ENCODE peak calls at places on chromosomes 4 and X, in six cellular contexts. Y, V, A, O, G and J are unnamed samples.

GRCh38 chrX:20593836-20594235 is 327.1 kb upstream of the RPS6KA3 start:
- DNase-seq in G (no peak), O (no peak), Y (no peak), V (no peak), A (no peak), J (no peak)

GRCh38 chr4:113555868-113556267 is 205.7 kb downstream of the CAMK2D start:
- DNase-seq in O (no peak), Y (no peak), A (no peak), G (no peak), V (no peak), J (no peak)

GRCh38 chrX:27186671-27187070 is 276.5 kb downstream of the PPP4R3C start:
- DNase-seq in G (peak), V (peak), Y (peak), O (no peak), A (peak), J (peak)

GRCh38 chr4:171846232-171846631 is 33.0 kb downstream of the GALNTL6 start:
- DNase-seq in Y (peak), G (no peak), O (peak), A (peak), V (peak), J (peak)

GRCh38 chr4:12122316-12122715 is 693.6 kb upstream of the HS3ST1 start:
- DNase-seq in G (no peak), O (no peak), A (no peak), V (no peak), Y (no peak), J (no peak)

GRCh38 chr4:182862921-182863320 is 54.3 kb downstream of the DCTD start:
- DNase-seq in V (no peak), A (no peak), G (no peak), Y (no peak), O (no peak), J (no peak)

GRCh38 chr4:63528592-63528991 is 880.7 kb downstream of the TECRL start:
- DNase-seq in A (no peak), G (no peak), V (no peak), O (no peak), Y (no peak), J (no peak)

GRCh38 chr4:144202091-144202490 is 61.6 kb upstream of the GYPA start:
- DNase-seq in Y (no peak), V (no peak), A (no peak), G (no peak), O (no peak), J (no peak)

GRCh38 chrX:132592880-132593279 is 104.0 kb upstream of the MBNL3 start:
- DNase-seq in G (no peak), V (no peak), O (no peak), A (no peak), Y (peak), J (no peak)

GRCh38 chr4:27318740-27319139 is 458.1 kb downstream of the STIM2 start:
- DNase-seq in V (peak), G (peak), O (peak), A (peak), Y (peak), J (peak)

GRCh38 chr4:7985891-7986441 is 46.3 kb upstream of the AFAP1 start:
- DNase-seq in O (no peak), V (no peak), A (no peak), G (no peak), Y (peak), J (no peak)

GRCh38 chr4:38601244-38601915 is 62.6 kb upstream of the KLF3 start:
- DNase-seq in G (no peak), V (no peak), O (no peak), Y (peak), A (no peak), J (no peak)

GRCh38 chr4:133812954-133813353 is 388.6 kb downstream of the PABPC4L start:
- DNase-seq in A (no peak), O (no peak), Y (no peak), V (no peak), G (no peak), J (no peak)

GRCh38 chr4:143025111-143025704 is 159.5 kb upstream of the USP38 start:
- DNase-seq in O (no peak), G (no peak), V (peak), Y (peak), A (no peak), J (no peak)

GRCh38 chr4:41692717-41693345 is 55.7 kb downstream of the PHOX2B start:
- DNase-seq in A (peak), V (peak), O (peak), Y (peak), G (no peak), J (peak)

GRCh38 chrX:102832661-102833060 is 104.4 kb upstream of the RAB40AL start:
- DNase-seq in A (peak), O (no peak), Y (no peak), V (no peak), G (no peak), J (peak)

GRCh38 chr4:174592985-174593335 is 70.7 kb upstream of the HPGD start:
- DNase-seq in Y (no peak), G (no peak), O (no peak), V (no peak), A (no peak), J (no peak)

GRCh38 chr4:101563126-101563525 is 215.8 kb upstream of the PPP3CA start:
- DNase-seq in O (no peak), V (no peak), G (no peak), Y (no peak), A (no peak), J (no peak)

GRCh38 chrX:140360284-140360683 is 144.6 kb downstream of the SOX3 start:
- DNase-seq in Y (no peak), A (no peak), O (no peak), V (no peak), G (no peak), J (no peak)

GRCh38 chr4:150215601-150216000 is 137.4 kb downstream of the DCLK2 start:
- DNase-seq in G (no peak), O (no peak), A (no peak), V (no peak), Y (no peak), J (no peak)

GRCh38 chr4:138645289-138645688 is 370.3 kb upstream of the NOCT start:
- DNase-seq in A (no peak), V (no peak), Y (no peak), G (no peak), O (no peak), J (no peak)

DNA sequence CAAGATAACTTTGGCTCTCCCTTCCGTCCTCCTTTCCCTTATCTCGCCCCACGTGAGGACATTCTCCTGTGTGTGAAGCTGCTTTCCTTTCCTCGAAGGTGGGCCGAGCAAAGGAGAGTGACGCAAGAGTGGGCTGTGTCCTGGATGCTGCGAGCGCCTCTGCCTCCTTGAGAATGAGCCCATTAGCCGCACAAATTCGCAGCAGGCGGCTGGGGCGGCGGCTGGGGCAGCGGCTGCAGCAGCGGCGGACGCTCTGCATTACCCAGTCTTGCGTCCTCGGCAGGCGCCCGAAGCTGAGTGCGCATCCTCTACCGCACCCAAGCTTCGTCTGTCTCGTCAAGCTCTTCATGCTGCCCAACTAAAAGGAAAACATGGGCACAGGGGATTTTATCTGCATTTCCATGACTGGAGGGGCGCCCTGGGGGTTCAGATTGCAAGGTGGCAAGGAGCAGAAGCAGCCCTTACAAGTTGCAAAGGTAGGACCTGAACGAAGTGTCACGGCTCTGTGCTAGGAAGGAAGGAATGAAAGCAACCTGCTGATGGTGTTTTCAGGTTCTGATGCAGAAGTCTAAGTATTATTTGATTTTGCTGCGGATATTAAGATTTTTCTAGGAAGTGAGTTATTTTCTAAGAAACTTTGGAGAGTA is at the start of gene SYNPO2:
- DNase-seq in G (no peak), O (peak), V (peak), Y (no peak), A (no peak), J (peak)
- H3K4me3 ChIP-seq in G (peak), O (peak), V (peak), Y (no peak), A (no peak), J (peak)

GRCh38 chr4:184479516-184479950 is 5.2 kb upstream of the IRF2 start:
- DNase-seq in O (no peak), G (no peak), A (no peak), V (no peak), Y (no peak), J (no peak)
- TF ChIP-seq YY1 in O (no peak), G (no peak), A (no peak), V (no peak), Y (no peak), J (no peak)

GRCh38 chrX:129780441-129781105 is 824 bp downstream of the SASH3 start:
- DNase-seq in O (no peak), V (no peak), G (no peak), Y (no peak), A (no peak), J (no peak)
- H3K4me3 ChIP-seq in O (no peak), V (no peak), G (peak), Y (no peak), A (no peak), J (no peak)

GRCh38 chr4:98474408-98474844 is 184.0 kb downstream of the TSPAN5 start:
- DNase-seq in V (no peak), Y (no peak), G (no peak), A (no peak), O (no peak), J (no peak)
- TF ChIP-seq YY1 in V (no peak), Y (no peak), G (no peak), A (no peak), O (no peak), J (no peak)

GRCh38 chrX:24378706-24379105 is 18.3 kb downstream of the SUPT20HL1 start:
- DNase-seq in Y (no peak), G (no peak), O (no peak), V (no peak), A (no peak), J (no peak)
- H3K4me3 ChIP-seq in Y (no peak), G (no peak), O (no peak), V (no peak), A (no peak), J (no peak)

DNA sequence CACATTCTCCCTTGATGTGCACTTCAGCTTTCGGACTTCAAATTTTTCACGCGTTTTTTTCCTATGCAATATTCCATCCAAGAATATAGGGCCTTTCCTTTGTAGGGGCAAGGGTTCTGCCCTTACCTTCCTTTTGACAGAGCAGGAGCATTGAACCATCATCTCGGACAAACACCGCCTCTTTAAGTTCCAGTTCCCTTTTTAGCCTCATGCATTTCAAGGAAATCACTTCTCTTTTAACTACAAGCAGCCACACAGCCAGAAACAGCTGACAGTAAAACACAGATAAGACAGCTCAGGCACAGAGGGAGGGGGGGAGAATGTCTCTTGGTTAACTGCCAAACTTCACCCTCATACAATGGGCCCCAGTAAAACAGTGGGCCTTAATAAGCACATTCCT is 648.4 kb downstream of the GABRG1 start:
- DNase-seq in G (no peak), O (no peak), Y (no peak), A (no peak), V (no peak), J (no peak)
- TF ChIP-seq YY1 in G (no peak), O (no peak), Y (no peak), A (no peak), V (no peak), J (no peak)